ENCODE peak calls at places on chromosomes 6 and 20, in five cellular contexts. One of them, this sample, is unnamed.

GRCh38 chr6:146305098-146305497 is 238.5 kb upstream of the RAB32 start:
- DNase-seq in ACHN: no peak
- DNase-seq in non-pigmented ciliary epithelial cell: no peak
- DNase-seq in fibroblast of mammary gland: no peak
- DNase-seq in left kidney: no peak
- DNase-seq in this sample: no peak

GRCh38 chr6:28218312-28219248 is 6.5 kb upstream of the ZSCAN9 start:
- DNase-seq in non-pigmented ciliary epithelial cell: no peak
- DNase-seq in fibroblast of mammary gland: peak; percentile 55
- DNase-seq in left kidney: peak; percentile 82
- DNase-seq in ACHN: peak; percentile 52
- DNase-seq in this sample: peak; percentile 64

GRCh38 chr20:49668181-49668877 is 45.3 kb downstream of the B4GALT5 start:
- DNase-seq in non-pigmented ciliary epithelial cell: no peak
- DNase-seq in ACHN: no peak
- DNase-seq in left kidney: peak; percentile 74
- DNase-seq in fibroblast of mammary gland: no peak
- DNase-seq in this sample: no peak

GRCh38 chr6:11278207-11278559 is 45.7 kb upstream of the NEDD9 start:
- DNase-seq in non-pigmented ciliary epithelial cell: no peak
- DNase-seq in ACHN: no peak
- DNase-seq in fibroblast of mammary gland: no peak
- DNase-seq in left kidney: no peak
- DNase-seq in this sample: no peak

GRCh38 chr6:3312604-3313167 is 53.9 kb downstream of the PSMG4 start:
- DNase-seq in ACHN: no peak
- DNase-seq in fibroblast of mammary gland: no peak
- DNase-seq in non-pigmented ciliary epithelial cell: no peak
- DNase-seq in left kidney: no peak
- DNase-seq in this sample: no peak

GRCh38 chr20:49303211-49303610 is 25.4 kb upstream of the ZNFX1 start:
- DNase-seq in non-pigmented ciliary epithelial cell: no peak
- DNase-seq in left kidney: peak; percentile 18
- DNase-seq in fibroblast of mammary gland: peak; percentile 64
- DNase-seq in ACHN: no peak
- DNase-seq in this sample: no peak

GRCh38 chr6:157631388-157631787 is 191.7 kb upstream of the SNX9 start:
- DNase-seq in non-pigmented ciliary epithelial cell: no peak
- DNase-seq in left kidney: peak; percentile 66
- DNase-seq in fibroblast of mammary gland: peak; percentile 7
- DNase-seq in ACHN: no peak
- DNase-seq in this sample: peak; percentile 24

GRCh38 chr6:163180874-163181541 is 233.5 kb upstream of the QKI start:
- DNase-seq in non-pigmented ciliary epithelial cell: no peak
- DNase-seq in fibroblast of mammary gland: peak; percentile 65
- DNase-seq in left kidney: peak; percentile 54
- DNase-seq in ACHN: no peak
- DNase-seq in this sample: peak; percentile 95

GRCh38 chr6:159505140-159505922 is 187.7 kb downstream of the SOD2 start:
- DNase-seq in ACHN: no peak
- DNase-seq in left kidney: no peak
- DNase-seq in non-pigmented ciliary epithelial cell: no peak
- DNase-seq in fibroblast of mammary gland: no peak
- DNase-seq in this sample: peak; percentile 14

GRCh38 chr6:44062771-44063560 is 64.3 kb downstream of the MRPL14 start:
- DNase-seq in non-pigmented ciliary epithelial cell: no peak
- DNase-seq in fibroblast of mammary gland: peak; percentile 48
- DNase-seq in left kidney: peak; percentile 46
- DNase-seq in ACHN: no peak
- DNase-seq in this sample: peak; percentile 85

GRCh38 chr20:62557425-62557824 is 81.6 kb upstream of the GATA5 start:
- DNase-seq in ACHN: peak; percentile 28
- DNase-seq in fibroblast of mammary gland: no peak
- DNase-seq in non-pigmented ciliary epithelial cell: no peak
- DNase-seq in left kidney: no peak
- DNase-seq in this sample: no peak

GRCh38 chr20:13525225-13525940 is 113.3 kb downstream of the TASP1 start:
- DNase-seq in ACHN: peak; percentile 61
- DNase-seq in fibroblast of mammary gland: peak; percentile 96
- DNase-seq in non-pigmented ciliary epithelial cell: peak; percentile 72
- DNase-seq in left kidney: no peak
- DNase-seq in this sample: peak; percentile 40

GRCh38 chr6:15312500-15312899 is 66.6 kb downstream of the JARID2 start:
- DNase-seq in ACHN: peak; percentile 34
- DNase-seq in left kidney: no peak
- DNase-seq in non-pigmented ciliary epithelial cell: no peak
- DNase-seq in fibroblast of mammary gland: peak; percentile 43
- DNase-seq in this sample: no peak

GRCh38 chr6:108564178-108564577 is 3.5 kb downstream of the FOXO3 start:
- DNase-seq in fibroblast of mammary gland: peak; percentile 99
- DNase-seq in left kidney: no peak
- DNase-seq in ACHN: peak; percentile 79
- DNase-seq in non-pigmented ciliary epithelial cell: peak; percentile 93
- DNase-seq in this sample: no peak

GRCh38 chr6:88177961-88178464 is 11.9 kb upstream of the CNR1 start:
- DNase-seq in non-pigmented ciliary epithelial cell: no peak
- DNase-seq in ACHN: peak; percentile 2
- DNase-seq in left kidney: no peak
- DNase-seq in fibroblast of mammary gland: peak; percentile 74
- DNase-seq in this sample: peak; percentile 29

GRCh38 chr6:151313060-151313459 is 73.3 kb downstream of the AKAP12 start:
- DNase-seq in ACHN: no peak
- DNase-seq in fibroblast of mammary gland: no peak
- DNase-seq in left kidney: peak; percentile 84
- DNase-seq in non-pigmented ciliary epithelial cell: no peak
- DNase-seq in this sample: peak; percentile 79